ENCODE peak calls at places on chromosome 6, in five cellular contexts. Z is GM23248, H is PC-9, M is SK-N-SH, X is PC-3. R is an unnamed sample. For H3F3A, the result is how much of the 10 kb centered on the place peaks cover.

GRCh38 chr6:128350416-128351254 is 169.8 kb downstream of the PTPRK start:
- DNase-seq in Z (peak), H (peak), M (no peak), X (peak), R (no peak)

GRCh38 chr6:56226946-56227879 is 20.2 kb downstream of the COL21A1 start:
- DNase-seq in Z (peak), H (no peak), M (no peak), X (peak), R (no peak)

GRCh38 chr6:46290435-46290834 is 119.7 kb upstream of the ENPP5 start:
- DNase-seq in Z (no peak), H (no peak), M (no peak), X (no peak), R (no peak)

GRCh38 chr6:30790734-30791383 is 46.5 kb upstream of the IER3 start:
- DNase-seq in Z (no peak), H (no peak), M (no peak), X (no peak), R (peak)

GRCh38 chr6:80535914-80536565 is 429.6 kb downstream of the BCKDHB start:
- DNase-seq in Z (no peak), H (no peak), M (no peak), X (no peak), R (no peak)

GRCh38 chr6:166515072-166515810 is 71.2 kb downstream of the RAMACL start:
- DNase-seq in Z (peak), H (peak), M (no peak), X (peak), R (no peak)

GRCh38 chr6:137856138-137856898 is 10.7 kb upstream of the TNFAIP3 start:
- DNase-seq in Z (no peak), H (no peak), M (no peak), X (no peak), R (no peak)

GRCh38 chr6:111176038-111176762 is 88.9 kb downstream of the SLC16A10 start:
- DNase-seq in Z (no peak), H (no peak), M (no peak), X (no peak), R (no peak)

GRCh38 chr6:15327271-15327670 is 81.4 kb downstream of the JARID2 start:
- DNase-seq in Z (no peak), H (no peak), M (peak), X (peak), R (no peak)

GRCh38 chr6:75922226-75922625 is 150.2 kb downstream of the IMPG1 start:
- DNase-seq in Z (peak), H (no peak), M (no peak), X (peak), R (no peak)

GRCh38 chr6:144478487-144478886 is 193.4 kb downstream of the UTRN start:
- DNase-seq in Z (peak), H (no peak), M (no peak), X (no peak), R (no peak)

GRCh38 chr6:75657327-75657726 is 55.6 kb downstream of the SENP6 start:
- DNase-seq in Z (no peak), H (no peak), M (peak), X (no peak), R (no peak)

GRCh38 chr6:141467881-141468280 is 664.8 kb upstream of the GJE1 start:
- DNase-seq in Z (peak), H (no peak), M (no peak), X (peak), R (no peak)

GRCh38 chr6:108123516-108123929 is 42.3 kb upstream of the NR2E1 start:
- DNase-seq in Z (no peak), H (no peak), M (no peak), X (no peak), R (peak)

GRCh38 chr6:31083742-31084354 is 28.5 kb downstream of the C6orf15 start:
- DNase-seq in Z (peak), H (no peak), M (no peak), X (no peak), R (peak)

GRCh38 chr6:168222261-168222660 is 97.3 kb downstream of the DACT2 start:
- DNase-seq in Z (no peak), H (no peak), M (no peak), X (no peak), R (no peak)

GRCh38 chr6:27592481-27593199 is 119.7 kb upstream of the ZNF184 start:
- DNase-seq in Z (peak), H (peak), M (no peak), X (peak), R (peak)

GRCh38 chr6:163844352-163844751 is 429.8 kb downstream of the QKI start:
- DNase-seq in Z (no peak), H (no peak), M (no peak), X (no peak), R (no peak)

GRCh38 chr6:162108041-162108440 is 619.5 kb downstream of the PRKN start:
- DNase-seq in Z (no peak), H (no peak), M (no peak), X (no peak), R (peak)

GRCh38 chr6:125114248-125114858 is 39.2 kb upstream of the TPD52L1 start:
- DNase-seq in Z (peak), H (peak), M (peak), X (peak), R (peak)

GRCh38 chr6:125251516-125252229 is 50.1 kb downstream of the HDDC2 start:
- DNase-seq in Z (peak), H (no peak), M (no peak), X (no peak), R (peak)

GRCh38 chr6:119273799-119274595 is 75.6 kb downstream of the MAN1A1 start:
- DNase-seq in Z (peak), H (peak), M (peak), X (no peak), R (no peak)

GRCh38 chr6:139852484-139853140 is 478.2 kb upstream of the CITED2 start:
- DNase-seq in Z (peak), H (no peak), M (no peak), X (peak), R (no peak)

GRCh38 chr6:63268574-63268973 is 51.2 kb downstream of the LGSN start:
- DNase-seq in Z (no peak), H (no peak), M (no peak), X (no peak), R (no peak)

GRCh38 chr6:42898891-42899361 is 16.9 kb upstream of the PTCRA start:
- DNase-seq in Z (peak), H (peak), M (peak), X (peak), R (peak)

GRCh38 chr6:127051571-127052260 is 66.8 kb upstream of the RSPO3 start:
- DNase-seq in Z (peak), H (no peak), M (no peak), X (no peak), R (no peak)

GRCh38 chr6:97049254-97050004 is 124.9 kb downstream of the KLHL32 start:
- DNase-seq in Z (peak), H (no peak), M (no peak), X (no peak), R (no peak)

GRCh38 chr6:90548001-90548400 is 38.9 kb downstream of the MAP3K7 start:
- DNase-seq in Z (peak), H (no peak), M (no peak), X (no peak), R (no peak)

GRCh38 chr6:164322533-164322932 is 908.0 kb downstream of the QKI start:
- DNase-seq in Z (peak), H (peak), M (no peak), X (peak), R (no peak)

GRCh38 chr6:4615891-4616290 is 160.3 kb upstream of the CDYL start:
- DNase-seq in Z (peak), H (no peak), M (no peak), X (no peak), R (no peak)

GRCh38 chr6:1864496-1864895 is 254.8 kb downstream of the FOXC1 start:
- DNase-seq in Z (no peak), H (peak), M (no peak), X (no peak), R (peak)

GRCh38 chr6:1869766-1870165 is 260.1 kb downstream of the FOXC1 start:
- DNase-seq in Z (no peak), H (no peak), M (no peak), X (no peak), R (no peak)

GRCh38 chr6:1865585-1865984 is 255.9 kb downstream of the FOXC1 start:
- DNase-seq in Z (no peak), H (no peak), M (no peak), X (no peak), R (no peak)

GRCh38 chr6:1868561-1869261 is 259.0 kb downstream of the FOXC1 start:
- DNase-seq in Z (no peak), H (no peak), M (no peak), X (no peak), R (no peak)

DNA sequence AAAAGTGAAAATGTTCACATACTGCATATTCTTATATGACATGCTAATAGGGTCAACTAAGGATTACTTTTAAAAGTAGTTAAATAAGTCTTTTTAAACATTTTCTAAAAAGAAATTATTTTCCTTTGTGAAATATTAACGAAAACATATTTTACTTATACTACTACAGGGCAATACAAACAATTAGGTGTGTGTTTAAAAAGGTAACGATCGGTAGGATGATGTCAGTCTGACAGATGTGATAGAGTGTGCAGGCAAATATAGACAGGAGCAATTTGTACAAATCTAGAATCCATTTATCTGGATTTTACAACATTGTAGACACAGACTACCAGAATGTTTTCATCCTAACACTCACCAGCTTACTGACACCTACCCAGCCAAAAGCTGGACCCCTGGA is 257.5 kb downstream of the FOXC1 start:
- DNase-seq in Z (no peak), H (no peak), M (no peak), X (no peak), R (no peak)
- H3F3A ChIP-seq in Z (under half), H (under half), M (under half), X (under half), R (under half)

DNA sequence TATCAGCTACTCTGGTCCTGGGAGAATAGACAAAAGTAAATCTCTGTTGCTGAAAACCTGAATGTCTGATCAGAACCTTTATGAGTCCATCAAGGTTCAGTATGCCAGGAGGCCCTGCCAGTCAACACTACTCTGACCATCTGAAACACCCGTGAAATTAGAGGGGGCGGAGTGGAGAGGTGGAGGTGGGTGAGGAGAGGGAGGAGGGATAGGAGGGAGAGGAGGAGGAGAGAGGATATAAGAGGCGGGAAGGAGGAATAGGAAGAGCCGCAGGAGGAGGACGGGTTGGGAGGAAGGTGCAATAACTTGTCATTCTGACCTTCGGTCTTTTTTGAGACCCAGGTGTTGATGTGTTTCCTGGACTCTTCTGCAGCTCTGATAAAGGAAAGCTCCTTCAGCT is 8.0 kb downstream of the SERPINB9 start:
- DNase-seq in Z (no peak), H (no peak), M (no peak), X (no peak), R (no peak)
- H3F3A ChIP-seq in Z (under half), H (under half), M (under half), X (under half), R (under half)

GRCh38 chr6:25387483-25387882 is 108.3 kb downstream of the CARMIL1 start:
- DNase-seq in Z (no peak), H (no peak), M (no peak), X (no peak), R (no peak)
- H3F3A ChIP-seq in Z (under half), H (under half), M (under half), X (under half), R (under half)

GRCh38 chr6:24709014-24709711 is 9.8 kb downstream of the C6orf62 start:
- DNase-seq in Z (no peak), H (no peak), M (no peak), X (no peak), R (no peak)
- H3F3A ChIP-seq in Z (half or more), H (half or more), M (under half), X (under half), R (under half)

GRCh38 chr6:7882505-7883257 is 27.9 kb downstream of the TXNDC5 start:
- DNase-seq in Z (no peak), H (no peak), M (no peak), X (no peak), R (no peak)

GRCh38 chr6:7880718-7881107 is 29.9 kb downstream of the TXNDC5 start:
- DNase-seq in Z (no peak), H (no peak), M (no peak), X (no peak), R (no peak)

GRCh38 chr6:7881765-7882500 is 28.7 kb downstream of the TXNDC5 start:
- DNase-seq in Z (peak), H (no peak), M (no peak), X (no peak), R (no peak)

GRCh38 chr6:7886132-7886531 is 24.5 kb downstream of the TXNDC5 start:
- DNase-seq in Z (no peak), H (no peak), M (no peak), X (no peak), R (no peak)

GRCh38 chr6:7883381-7883780 is 27.2 kb downstream of the TXNDC5 start:
- DNase-seq in Z (no peak), H (no peak), M (no peak), X (no peak), R (no peak)
- H3F3A ChIP-seq in Z (half or more), H (under half), M (under half), X (under half), R (under half)

DNA sequence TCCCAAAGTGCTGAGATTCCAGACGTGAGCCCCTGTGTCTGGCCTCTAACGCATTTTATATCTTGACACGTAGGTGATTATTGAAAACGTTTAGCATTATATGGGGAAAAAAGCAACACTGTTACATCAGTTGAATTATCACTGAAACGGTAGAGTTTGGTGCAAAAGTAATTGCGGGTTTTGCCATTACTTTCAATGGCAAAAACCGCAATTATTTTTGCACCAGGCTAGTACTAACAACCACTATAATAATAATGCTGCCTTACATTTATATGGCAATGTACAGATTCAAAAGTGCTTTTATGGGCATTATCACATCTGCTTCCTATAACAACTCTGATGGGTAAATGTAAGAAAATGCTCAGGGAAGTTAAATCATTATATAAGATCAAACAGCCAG is 57.3 kb downstream of the OPRM1 start:
- DNase-seq in Z (no peak), H (no peak), M (no peak), X (no peak), R (no peak)
- H3F3A ChIP-seq in Z (under half), H (under half), M (under half), X (under half), R (under half)

DNA sequence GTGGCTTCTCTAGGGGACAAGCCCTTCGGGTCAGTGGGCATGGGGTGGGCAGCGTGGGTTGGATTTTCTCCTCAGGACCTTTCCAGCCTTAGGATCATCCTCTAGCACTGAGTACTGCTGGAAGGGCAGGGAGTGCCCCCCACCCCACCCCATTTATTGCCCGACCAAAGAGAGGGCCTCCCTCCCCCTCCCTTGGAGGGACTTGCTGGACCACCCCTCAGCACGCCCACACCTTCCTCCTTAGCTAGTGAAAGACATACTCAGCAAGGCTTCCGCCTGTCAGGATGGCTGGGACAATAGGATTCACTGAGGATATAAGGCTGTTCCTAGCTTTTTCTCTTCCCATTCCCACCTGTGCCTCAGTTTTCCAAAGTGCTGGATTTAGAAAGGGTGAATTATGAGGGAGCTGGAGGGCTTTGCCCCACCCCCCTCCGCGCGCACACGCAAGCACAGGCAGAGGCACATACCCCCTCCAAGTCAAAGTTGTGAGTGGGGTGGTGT is 859 bp upstream of the SLC29A1 start:
- DNase-seq in Z (no peak), H (no peak), M (no peak), X (no peak), R (peak)
- H3F3A ChIP-seq in Z (under half), H (under half), M (under half), X (under half), R (under half)

R was measured in GM23338.